ENCODE peak calls at places on chromosomes 6 and 20, in four cellular contexts. R is mesendoderm; M is thyroid gland; Q is CD4-positive, alpha-beta T cell. N is an unnamed sample.

GRCh38 chr6:107668826-107669474 is 155.2 kb downstream of the SCML4 start:
- DNase-seq in R (no peak), M (no peak), Q (no peak), N (no peak)

GRCh38 chr6:3228791-3229565 is 1.5 kb upstream of the TUBB2B start:
- DNase-seq in R (peak; percentile 66), M (no peak), Q (peak; percentile 22), N (no peak)

GRCh38 chr6:13359287-13359686 is 30.9 kb upstream of the TBC1D7 start:
- DNase-seq in R (no peak), M (no peak), Q (no peak), N (no peak)

GRCh38 chr6:154542747-154543146 is 32.3 kb upstream of the CNKSR3 start:
- DNase-seq in R (peak; percentile 60), M (no peak), Q (no peak), N (no peak)

GRCh38 chr20:38883081-38883980 is 42.9 kb upstream of the FAM83D start:
- DNase-seq in R (no peak), M (no peak), Q (no peak), N (no peak)

GRCh38 chr6:161922631-161923119 is 648.8 kb upstream of the AGPAT4 start:
- DNase-seq in R (peak; percentile 84), M (peak; percentile 9), Q (no peak), N (no peak)

GRCh38 chr20:60695223-60695622 is 556.8 kb upstream of the CDH4 start:
- DNase-seq in R (peak; percentile 58), M (no peak), Q (no peak), N (peak; percentile 38)

GRCh38 chr6:154478021-154478651 is 32.3 kb downstream of the CNKSR3 start:
- DNase-seq in R (no peak), M (peak; percentile 89), Q (no peak), N (peak; percentile 77)

GRCh38 chr6:40376113-40376650 is 211.0 kb downstream of the LRFN2 start:
- DNase-seq in R (no peak), M (no peak), Q (no peak), N (no peak)

GRCh38 chr20:53706008-53706481 is 112.4 kb upstream of the ZNF217 start:
- DNase-seq in R (no peak), M (no peak), Q (no peak), N (no peak)

GRCh38 chr6:51725155-51725554 is 362.3 kb downstream of the PKHD1 start:
- DNase-seq in R (no peak), M (no peak), Q (no peak), N (peak; percentile 38)

GRCh38 chr6:3209114-3210023 is 18.1 kb downstream of the TUBB2B start:
- DNase-seq in R (peak; percentile 99), M (peak; percentile 36), Q (no peak), N (no peak)

GRCh38 chr6:3789018-3789895 is 37.7 kb upstream of the PXDC1 start:
- DNase-seq in R (no peak), M (no peak), Q (no peak), N (no peak)

GRCh38 chr6:168031411-168032382 is 34.2 kb downstream of the KIF25 start:
- DNase-seq in R (no peak), M (no peak), Q (no peak), N (no peak)

GRCh38 chr6:152004036-152004566 is 196.6 kb downstream of the ESR1 start:
- DNase-seq in R (no peak), M (no peak), Q (no peak), N (no peak)

GRCh38 chr6:126040826-126041225 is 54.5 kb downstream of the TRMT11 start:
- DNase-seq in R (no peak), M (no peak), Q (no peak), N (peak; percentile 43)

GRCh38 chr20:5065489-5066383 is 54.0 kb downstream of the PCNA start:
- DNase-seq in R (peak; percentile 32), M (peak; percentile 10), Q (no peak), N (peak; percentile 85)

GRCh38 chr6:25193147-25193864 is 85.9 kb upstream of the CARMIL1 start:
- DNase-seq in R (no peak), M (peak; percentile 69), Q (no peak), N (no peak)

GRCh38 chr20:58201616-58202015 is 26.8 kb downstream of the ANKRD60 start:
- DNase-seq in R (no peak), M (no peak), Q (no peak), N (no peak)

GRCh38 chr6:166379800-166380199 is 2.9 kb downstream of the MPC1 start:
- DNase-seq in R (no peak), M (peak; percentile 16), Q (no peak), N (no peak)

GRCh38 chr20:54570561-54570960 is 95.2 kb downstream of the DOK5 start:
- DNase-seq in R (no peak), M (no peak), Q (no peak), N (no peak)

GRCh38 chr6:163474581-163474980 is 60.1 kb downstream of the QKI start:
- DNase-seq in R (no peak), M (no peak), Q (no peak), N (no peak)

GRCh38 chr6:41344865-41345264 is 9.5 kb downstream of the NCR2 start:
- DNase-seq in R (no peak), M (no peak), Q (peak; percentile 9), N (no peak)

GRCh38 chr6:15313367-15313766 is 67.5 kb downstream of the JARID2 start:
- DNase-seq in R (no peak), M (peak; percentile 64), Q (no peak), N (peak; percentile 45)

GRCh38 chr6:142756215-142756630 is 188.8 kb downstream of the HIVEP2 start:
- DNase-seq in R (peak; percentile 85), M (no peak), Q (no peak), N (no peak)

GRCh38 chr20:49715466-49715865 is 1.8 kb upstream of the B4GALT5 start:
- DNase-seq in R (no peak), M (no peak), Q (no peak), N (no peak)

GRCh38 chr20:49713779-49714712 is at the start of gene B4GALT5:
- DNase-seq in R (peak; percentile 94), M (peak; percentile 72), Q (peak; percentile 66), N (peak; percentile 76)

GRCh38 chr20:49712918-49713778 is 530 bp downstream of the B4GALT5 start:
- DNase-seq in R (peak; percentile 60), M (peak; percentile 45), Q (no peak), N (peak; percentile 41)

GRCh38 chr20:49712118-49712517 is 1.6 kb downstream of the B4GALT5 start:
- DNase-seq in R (no peak), M (no peak), Q (no peak), N (no peak)

GRCh38 chr20:49711331-49711987 is 2.2 kb downstream of the B4GALT5 start:
- DNase-seq in R (no peak), M (no peak), Q (no peak), N (no peak)
- H3K27ac ChIP-seq in R (no peak overlapping the region), M (no peak overlapping the region), Q (no peak overlapping the region), N (peak overlapping the region; percentile 98)

DNA sequence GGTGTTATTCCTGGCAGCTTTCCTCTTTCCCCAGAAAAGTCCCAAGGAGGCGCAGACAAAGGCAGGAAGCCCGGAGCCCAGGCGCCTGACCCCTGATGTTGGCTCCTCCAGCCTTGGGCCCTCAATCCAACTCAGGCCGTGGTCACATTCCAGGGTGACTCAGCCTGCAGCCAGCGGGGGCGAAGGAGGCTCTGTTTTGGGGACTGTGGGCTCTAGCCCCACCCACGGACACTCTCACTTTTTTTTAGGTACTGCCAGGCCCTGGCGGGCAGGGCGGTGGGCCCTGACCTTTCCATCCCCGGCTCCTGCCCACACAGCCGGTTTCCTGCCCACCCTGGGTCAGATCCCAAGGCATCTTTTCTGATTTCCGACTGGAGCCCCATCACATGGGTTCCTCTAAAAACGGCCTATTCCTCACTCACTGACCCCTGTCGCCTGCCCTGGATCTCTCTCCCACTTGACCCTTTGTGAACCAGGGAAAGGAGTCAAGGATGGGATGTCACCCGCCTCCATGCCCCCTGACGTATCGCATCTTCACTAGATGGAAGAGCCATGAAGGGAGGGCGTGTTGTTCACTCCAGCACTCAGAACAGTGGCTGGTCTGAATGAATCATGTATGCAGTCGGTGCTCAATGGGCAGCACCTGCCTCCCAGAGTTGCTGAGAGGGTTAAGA is 5.5 kb downstream of the PTGIS start:
- DNase-seq in R (peak; percentile 88), M (peak; percentile 24), Q (no peak), N (no peak)
- H3K27ac ChIP-seq in R (peak overlapping the region; percentile 16), M (no peak overlapping the region), Q (no peak overlapping the region), N (peak overlapping the region; percentile 62)

GRCh38 chr6:31582230-31582601 is at the start of gene LTB:
- DNase-seq in R (no peak), M (no peak), Q (peak; percentile 81), N (no peak)
- H3K27ac ChIP-seq in R (no peak within 1 kb of the TSS), M (no peak within 1 kb of the TSS), Q (peak within 1 kb of the TSS; percentile 95), N (peak within 1 kb of the TSS; percentile 65)

GRCh38 chr6:81696505-81696904 is 56.0 kb downstream of the TENT5A start:
- DNase-seq in R (no peak), M (no peak), Q (no peak), N (no peak)

GRCh38 chr6:81694214-81694613 is 58.3 kb downstream of the TENT5A start:
- DNase-seq in R (no peak), M (no peak), Q (no peak), N (no peak)

GRCh38 chr6:81697564-81697963 is 54.9 kb downstream of the TENT5A start:
- DNase-seq in R (no peak), M (no peak), Q (no peak), N (no peak)

GRCh38 chr6:81693212-81693611 is 59.3 kb downstream of the TENT5A start:
- DNase-seq in R (no peak), M (no peak), Q (no peak), N (no peak)

DNA sequence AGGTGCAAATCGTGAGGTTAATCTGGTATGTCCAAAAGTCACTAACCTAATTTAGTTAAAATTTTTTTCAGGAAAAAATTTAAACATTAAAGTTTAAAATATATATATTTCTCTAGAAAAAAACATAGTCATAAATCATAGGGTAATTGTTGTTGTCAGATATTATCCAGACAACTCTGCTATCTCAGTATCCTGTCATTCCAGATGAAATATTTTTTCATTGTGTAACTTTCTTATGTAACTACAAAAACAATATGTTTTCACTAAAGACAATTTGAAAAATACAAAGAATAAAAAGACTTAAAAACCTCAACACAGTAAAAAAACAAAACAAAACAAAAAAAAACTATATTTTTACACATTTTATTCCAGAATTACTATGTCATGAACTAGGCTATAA is 57.6 kb downstream of the TENT5A start:
- DNase-seq in R (no peak), M (no peak), Q (no peak), N (no peak)
- H3K27ac ChIP-seq in R (no peak overlapping the region), M (no peak overlapping the region), Q (no peak overlapping the region), N (no peak overlapping the region)

GRCh38 chr6:32984639-32985389 is 16.4 kb downstream of the BRD2 start:
- DNase-seq in R (peak; percentile 91), M (peak; percentile 96), Q (peak; percentile 83), N (peak; percentile 87)

GRCh38 chr6:32982084-32982701 is 13.8 kb downstream of the BRD2 start:
- DNase-seq in R (no peak), M (no peak), Q (no peak), N (no peak)

GRCh38 chr6:32982702-32983492 is 14.5 kb downstream of the BRD2 start:
- DNase-seq in R (peak; percentile 37), M (no peak), Q (no peak), N (no peak)

GRCh38 chr6:32983964-32984638 is 15.7 kb downstream of the BRD2 start:
- DNase-seq in R (no peak), M (no peak), Q (no peak), N (no peak)

GRCh38 chr6:32983493-32983848 is 15.1 kb downstream of the BRD2 start:
- DNase-seq in R (no peak), M (no peak), Q (no peak), N (no peak)
- H3K27ac ChIP-seq in R (no peak overlapping the region), M (no peak overlapping the region), Q (no peak overlapping the region), N (peak overlapping the region; percentile 55)